ENCODE peak calls at places on chromosome 1, in four cellular contexts. One of them, this sample, is unnamed.

GRCh38 chr1:27070390-27071048 is 57.9 kb upstream of the TENT5B start:
- DNase-seq in HL-60: no peak
- DNase-seq in smooth muscle cell of the brain vasculature: no peak
- DNase-seq in NAMALWA: no peak
- DNase-seq in this sample: no peak

GRCh38 chr1:236523704-236524141 is at the start of gene LGALS8:
- DNase-seq in HL-60: peak; percentile 87
- DNase-seq in NAMALWA: no peak
- DNase-seq in smooth muscle cell of the brain vasculature: peak; percentile 49
- DNase-seq in this sample: peak; percentile 76

GRCh38 chr1:171898956-171899355 is 57.7 kb downstream of the DNM3 start:
- DNase-seq in HL-60: no peak
- DNase-seq in NAMALWA: no peak
- DNase-seq in smooth muscle cell of the brain vasculature: no peak
- DNase-seq in this sample: no peak

GRCh38 chr1:20080441-20081330 is 10.7 kb downstream of the PLA2G5 start:
- DNase-seq in smooth muscle cell of the brain vasculature: no peak
- DNase-seq in NAMALWA: no peak
- DNase-seq in HL-60: peak; percentile 8
- DNase-seq in this sample: no peak

GRCh38 chr1:76336951-76337371 is 262.4 kb downstream of the ST6GALNAC3 start:
- DNase-seq in HL-60: no peak
- DNase-seq in smooth muscle cell of the brain vasculature: peak; percentile 95
- DNase-seq in NAMALWA: no peak
- DNase-seq in this sample: no peak

GRCh38 chr1:55426619-55427018 is 211.5 kb upstream of the USP24 start:
- DNase-seq in HL-60: no peak
- DNase-seq in NAMALWA: no peak
- DNase-seq in smooth muscle cell of the brain vasculature: no peak
- DNase-seq in this sample: no peak

GRCh38 chr1:6239950-6240768 is 3.8 kb upstream of the HES3 start:
- DNase-seq in NAMALWA: no peak
- DNase-seq in HL-60: peak; percentile 21
- DNase-seq in smooth muscle cell of the brain vasculature: no peak
- DNase-seq in this sample: no peak

GRCh38 chr1:45490121-45490622 is 791 bp downstream of the TESK2 start:
- DNase-seq in HL-60: peak; percentile 45
- DNase-seq in smooth muscle cell of the brain vasculature: no peak
- DNase-seq in NAMALWA: no peak
- DNase-seq in this sample: peak; percentile 50

GRCh38 chr1:8351693-8352470 is 34.0 kb downstream of the SLC45A1 start:
- DNase-seq in HL-60: peak; percentile 13
- DNase-seq in smooth muscle cell of the brain vasculature: no peak
- DNase-seq in NAMALWA: peak; percentile 62
- DNase-seq in this sample: no peak

GRCh38 chr1:61477301-61477700 is 247.6 kb downstream of the TM2D1 start:
- DNase-seq in HL-60: no peak
- DNase-seq in smooth muscle cell of the brain vasculature: no peak
- DNase-seq in NAMALWA: no peak
- DNase-seq in this sample: no peak

GRCh38 chr1:71566413-71566812 is 485.6 kb upstream of the ZRANB2 start:
- DNase-seq in HL-60: no peak
- DNase-seq in NAMALWA: no peak
- DNase-seq in smooth muscle cell of the brain vasculature: no peak
- DNase-seq in this sample: no peak

GRCh38 chr1:19775317-19775716 is 24.4 kb downstream of the TMCO4 start:
- DNase-seq in smooth muscle cell of the brain vasculature: no peak
- DNase-seq in HL-60: no peak
- DNase-seq in NAMALWA: no peak
- DNase-seq in this sample: no peak

GRCh38 chr1:94072840-94073516 is 48.0 kb downstream of the ABCA4 start:
- DNase-seq in HL-60: peak; percentile 7
- DNase-seq in smooth muscle cell of the brain vasculature: no peak
- DNase-seq in NAMALWA: no peak
- DNase-seq in this sample: no peak

GRCh38 chr1:71587961-71588360 is 507.1 kb upstream of the ZRANB2 start:
- DNase-seq in smooth muscle cell of the brain vasculature: peak; percentile 3
- DNase-seq in NAMALWA: peak; percentile 16
- DNase-seq in HL-60: peak; percentile 26
- DNase-seq in this sample: peak; percentile 35

GRCh38 chr1:101506541-101507164 is 269.8 kb downstream of the S1PR1 start:
- DNase-seq in smooth muscle cell of the brain vasculature: peak; percentile 13
- DNase-seq in HL-60: peak; percentile 31
- DNase-seq in NAMALWA: peak; percentile 73
- DNase-seq in this sample: peak; percentile 30

GRCh38 chr1:13616234-13616633 is 32.6 kb downstream of the PDPN start:
- DNase-seq in HL-60: no peak
- DNase-seq in NAMALWA: no peak
- DNase-seq in smooth muscle cell of the brain vasculature: no peak
- DNase-seq in this sample: no peak

GRCh38 chr1:4044967-4045366 is 144.9 kb upstream of the C1orf174 start:
- DNase-seq in smooth muscle cell of the brain vasculature: no peak
- DNase-seq in HL-60: no peak
- DNase-seq in NAMALWA: no peak
- DNase-seq in this sample: no peak

GRCh38 chr1:156420209-156421061 is 51.4 kb downstream of the RHBG start:
- DNase-seq in NAMALWA: no peak
- DNase-seq in smooth muscle cell of the brain vasculature: no peak
- DNase-seq in HL-60: peak; percentile 50
- DNase-seq in this sample: no peak